ENCODE peak calls at places on chromosomes 13 and 19, in six cellular contexts. One of them, this sample, is unnamed.
A peak's percentile ranks its signal among the peaks of the same experiment; 100 is the strongest.

GRCh38 chr13:79543883-79544282 is 62.9 kb downstream of the NDFIP2 start:
- DNase-seq in esophagus squamous epithelium: no peak
- DNase-seq in ovary: no peak
- DNase-seq in GM23338: no peak
- DNase-seq in neural progenitor cell: no peak
- DNase-seq in right cardiac atrium: no peak
- DNase-seq in this sample: no peak

GRCh38 chr13:25380741-25381324 is 9.1 kb downstream of the ATP8A2 start:
- DNase-seq in esophagus squamous epithelium: no peak
- DNase-seq in ovary: no peak
- DNase-seq in GM23338: no peak
- DNase-seq in neural progenitor cell: no peak
- DNase-seq in right cardiac atrium: no peak
- DNase-seq in this sample: no peak

GRCh38 chr19:52028027-52028779 is at the start of gene ZNF614:
- DNase-seq in esophagus squamous epithelium: peak; percentile 43
- DNase-seq in ovary: peak; percentile 82
- DNase-seq in GM23338: peak; percentile 93
- DNase-seq in neural progenitor cell: peak; percentile 92
- DNase-seq in right cardiac atrium: peak; percentile 95
- DNase-seq in this sample: peak; percentile 87

GRCh38 chr19:12913011-12913561 is 6.0 kb downstream of the SYCE2 start:
- DNase-seq in esophagus squamous epithelium: no peak
- DNase-seq in ovary: peak; percentile 79
- DNase-seq in GM23338: peak; percentile 79
- DNase-seq in neural progenitor cell: peak; percentile 84
- DNase-seq in right cardiac atrium: peak; percentile 91
- DNase-seq in this sample: peak; percentile 26

GRCh38 chr19:28574212-28574611 is 638.7 kb downstream of the UQCRFS1 start:
- DNase-seq in esophagus squamous epithelium: no peak
- DNase-seq in ovary: no peak
- DNase-seq in GM23338: no peak
- DNase-seq in neural progenitor cell: no peak
- DNase-seq in right cardiac atrium: no peak
- DNase-seq in this sample: no peak

GRCh38 chr19:45439569-45440258 is 16.0 kb upstream of the ERCC1 start:
- DNase-seq in esophagus squamous epithelium: no peak
- DNase-seq in ovary: peak; percentile 93
- DNase-seq in GM23338: peak; percentile 76
- DNase-seq in neural progenitor cell: peak; percentile 88
- DNase-seq in right cardiac atrium: peak; percentile 95
- DNase-seq in this sample: peak; percentile 73

GRCh38 chr19:29259153-29259552 is 46.2 kb upstream of the UQCRFS1 start:
- DNase-seq in esophagus squamous epithelium: no peak
- DNase-seq in ovary: no peak
- DNase-seq in GM23338: peak; percentile 32
- DNase-seq in neural progenitor cell: peak; percentile 20
- DNase-seq in right cardiac atrium: no peak
- DNase-seq in this sample: no peak

GRCh38 chr13:102294407-102295018 is 107.3 kb downstream of the FGF14 start:
- DNase-seq in esophagus squamous epithelium: no peak
- DNase-seq in ovary: no peak
- DNase-seq in GM23338: no peak
- DNase-seq in neural progenitor cell: no peak
- DNase-seq in right cardiac atrium: no peak
- DNase-seq in this sample: no peak

GRCh38 chr19:9354651-9355050 is 8.2 kb upstream of the ZNF177 start:
- DNase-seq in esophagus squamous epithelium: no peak
- DNase-seq in ovary: no peak
- DNase-seq in GM23338: no peak
- DNase-seq in neural progenitor cell: no peak
- DNase-seq in right cardiac atrium: no peak
- DNase-seq in this sample: no peak

GRCh38 chr13:54513254-54513653 is 1484.6 kb downstream of the OLFM4 start:
- DNase-seq in esophagus squamous epithelium: no peak
- DNase-seq in ovary: no peak
- DNase-seq in GM23338: no peak
- DNase-seq in neural progenitor cell: no peak
- DNase-seq in right cardiac atrium: no peak
- DNase-seq in this sample: no peak

GRCh38 chr19:53365899-53366493 is 491 bp downstream of the ZNF525 start:
- DNase-seq in esophagus squamous epithelium: no peak
- DNase-seq in ovary: peak; percentile 36
- DNase-seq in GM23338: peak; percentile 68
- DNase-seq in neural progenitor cell: peak; percentile 66
- DNase-seq in right cardiac atrium: peak; percentile 43
- DNase-seq in this sample: no peak

GRCh38 chr13:42722883-42723539 is 58.4 kb upstream of the FAM216B start:
- DNase-seq in esophagus squamous epithelium: no peak
- DNase-seq in ovary: no peak
- DNase-seq in GM23338: no peak
- DNase-seq in neural progenitor cell: no peak
- DNase-seq in right cardiac atrium: no peak
- DNase-seq in this sample: no peak

GRCh38 chr13:113371061-113371460 is 7.1 kb upstream of the GRTP1 start:
- DNase-seq in esophagus squamous epithelium: no peak
- DNase-seq in ovary: no peak
- DNase-seq in GM23338: no peak
- DNase-seq in neural progenitor cell: no peak
- DNase-seq in right cardiac atrium: peak; percentile 31
- DNase-seq in this sample: no peak

DNA sequence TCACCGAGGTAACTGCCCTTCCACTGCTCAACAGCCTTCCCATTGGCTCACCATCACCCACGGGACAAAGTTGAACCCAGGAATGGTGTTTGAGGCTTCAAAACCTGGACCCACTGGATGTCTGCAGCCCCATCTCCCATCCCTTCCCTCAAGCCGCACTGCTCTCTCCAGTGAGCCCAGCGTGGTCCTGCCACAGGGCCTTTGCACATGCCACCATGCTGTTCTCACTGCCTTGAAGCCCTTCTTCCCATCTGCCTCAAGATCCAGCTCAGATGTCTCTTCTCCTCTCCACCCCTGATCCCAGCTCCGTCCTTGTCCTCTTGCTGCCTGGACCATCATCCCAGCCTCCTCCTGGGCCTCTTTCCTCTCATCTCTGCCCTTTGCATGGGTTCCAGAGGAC is 4.0 kb downstream of the SHISA7 start:
- DNase-seq in esophagus squamous epithelium: no peak
- DNase-seq in ovary: no peak
- DNase-seq in GM23338: no peak
- DNase-seq in neural progenitor cell: no peak
- DNase-seq in right cardiac atrium: no peak
- DNase-seq in this sample: no peak
- H3K27me3 ChIP-seq in esophagus squamous epithelium: peaks cover 83% of the 10 kb centered on the region
- H3K27me3 ChIP-seq in ovary: no peaks in the 10 kb centered on the region
- H3K27me3 ChIP-seq in GM23338: peaks cover 59% of the 10 kb centered on the region
- H3K27me3 ChIP-seq in neural progenitor cell: peaks cover 71% of the 10 kb centered on the region
- H3K27me3 ChIP-seq in right cardiac atrium: no peaks in the 10 kb centered on the region
- H3K27me3 ChIP-seq in this sample: peaks cover 42% of the 10 kb centered on the region

GRCh38 chr19:7640803-7641202 is 3.9 kb downstream of the STXBP2 start:
- DNase-seq in esophagus squamous epithelium: no peak
- DNase-seq in ovary: no peak
- DNase-seq in GM23338: no peak
- DNase-seq in neural progenitor cell: no peak
- DNase-seq in right cardiac atrium: peak; percentile 26
- DNase-seq in this sample: no peak
- H3K4me1 ChIP-seq in esophagus squamous epithelium: no peaks in the 10 kb centered on the region
- H3K4me1 ChIP-seq in ovary: no peaks in the 10 kb centered on the region
- H3K4me1 ChIP-seq in GM23338: no peaks in the 10 kb centered on the region
- H3K4me1 ChIP-seq in neural progenitor cell: no peaks in the 10 kb centered on the region
- H3K4me1 ChIP-seq in right cardiac atrium: no peaks in the 10 kb centered on the region
- H3K4me1 ChIP-seq in this sample: no peaks in the 10 kb centered on the region

GRCh38 chr13:33235564-33235963 is 50.0 kb downstream of the STARD13 start:
- DNase-seq in esophagus squamous epithelium: no peak
- DNase-seq in ovary: no peak
- DNase-seq in GM23338: no peak
- DNase-seq in neural progenitor cell: no peak
- DNase-seq in right cardiac atrium: no peak
- DNase-seq in this sample: no peak
- H3K27ac ChIP-seq in esophagus squamous epithelium: peak overlapping the region; percentile 45
- H3K27ac ChIP-seq in ovary: no peak overlapping the region
- H3K27ac ChIP-seq in GM23338: no peak overlapping the region
- H3K27ac ChIP-seq in neural progenitor cell: no peak overlapping the region
- H3K27ac ChIP-seq in right cardiac atrium: peak overlapping the region; percentile 17
- H3K27ac ChIP-seq in this sample: no peak overlapping the region

GRCh38 chr13:21685485-21686064 is 14.7 kb downstream of the FGF9 start:
- DNase-seq in esophagus squamous epithelium: no peak
- DNase-seq in ovary: no peak
- DNase-seq in GM23338: no peak
- DNase-seq in neural progenitor cell: no peak
- DNase-seq in right cardiac atrium: no peak
- DNase-seq in this sample: no peak
- H3K27me3 ChIP-seq in esophagus squamous epithelium: peaks cover 15% of the 10 kb centered on the region
- H3K27me3 ChIP-seq in ovary: no peaks in the 10 kb centered on the region
- H3K27me3 ChIP-seq in GM23338: no peaks in the 10 kb centered on the region
- H3K27me3 ChIP-seq in neural progenitor cell: no peaks in the 10 kb centered on the region
- H3K27me3 ChIP-seq in right cardiac atrium: no peaks in the 10 kb centered on the region
- H3K27me3 ChIP-seq in this sample: no peaks in the 10 kb centered on the region

DNA sequence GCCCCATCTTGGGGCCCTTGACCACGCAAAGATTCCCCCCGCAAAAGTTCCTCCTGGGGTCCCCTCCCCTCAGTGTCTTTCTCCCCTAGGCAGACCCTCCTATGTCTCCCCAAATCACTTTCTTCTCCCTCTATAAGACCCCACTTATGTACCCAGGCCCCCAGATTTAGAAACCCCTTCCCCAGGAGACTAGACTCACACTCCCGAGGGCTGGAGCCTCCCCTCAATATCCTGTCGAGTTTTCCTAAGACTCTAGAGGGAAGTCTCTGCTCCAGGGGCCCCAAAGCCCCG is 1.4 kb downstream of the SLC1A5 start:
- DNase-seq in esophagus squamous epithelium: no peak
- DNase-seq in ovary: no peak
- DNase-seq in GM23338: no peak
- DNase-seq in neural progenitor cell: no peak
- DNase-seq in right cardiac atrium: no peak
- DNase-seq in this sample: no peak
- H3K4me1 ChIP-seq in esophagus squamous epithelium: peaks cover 35% of the 10 kb centered on the region
- H3K4me1 ChIP-seq in ovary: peaks cover 20% of the 10 kb centered on the region
- H3K4me1 ChIP-seq in GM23338: peaks cover 28% of the 10 kb centered on the region
- H3K4me1 ChIP-seq in neural progenitor cell: peaks cover 20% of the 10 kb centered on the region
- H3K4me1 ChIP-seq in right cardiac atrium: peaks cover 19% of the 10 kb centered on the region
- H3K4me1 ChIP-seq in this sample: peaks cover 2% of the 10 kb centered on the region

DNA sequence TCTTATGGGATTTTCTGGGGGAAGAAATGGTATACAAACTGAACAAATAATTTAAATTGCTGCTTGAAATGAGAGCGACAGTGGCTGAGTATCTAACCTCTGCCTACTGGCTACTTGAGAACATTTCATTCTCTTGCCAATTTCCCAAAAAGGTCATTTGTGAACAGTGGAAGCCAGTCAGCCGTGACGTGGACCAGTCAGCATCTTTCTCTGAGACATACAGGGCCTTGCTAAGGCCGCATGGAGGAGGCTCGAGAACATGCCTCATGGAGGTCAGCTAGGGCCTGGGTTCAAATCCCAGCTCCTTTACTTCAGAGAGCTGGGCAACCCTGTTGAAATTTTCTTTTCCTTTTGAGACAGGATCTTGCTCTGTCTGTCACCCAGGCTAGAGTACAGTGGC is 20.3 kb downstream of the ZC3H4 start:
- DNase-seq in esophagus squamous epithelium: no peak
- DNase-seq in ovary: no peak
- DNase-seq in GM23338: no peak
- DNase-seq in neural progenitor cell: no peak
- DNase-seq in right cardiac atrium: no peak
- DNase-seq in this sample: no peak
- H3K27ac ChIP-seq in esophagus squamous epithelium: peak overlapping the region; percentile 88
- H3K27ac ChIP-seq in ovary: no peak overlapping the region
- H3K27ac ChIP-seq in GM23338: no peak overlapping the region
- H3K27ac ChIP-seq in neural progenitor cell: no peak overlapping the region
- H3K27ac ChIP-seq in right cardiac atrium: peak overlapping the region; percentile 57
- H3K27ac ChIP-seq in this sample: peak overlapping the region; percentile 12

DNA sequence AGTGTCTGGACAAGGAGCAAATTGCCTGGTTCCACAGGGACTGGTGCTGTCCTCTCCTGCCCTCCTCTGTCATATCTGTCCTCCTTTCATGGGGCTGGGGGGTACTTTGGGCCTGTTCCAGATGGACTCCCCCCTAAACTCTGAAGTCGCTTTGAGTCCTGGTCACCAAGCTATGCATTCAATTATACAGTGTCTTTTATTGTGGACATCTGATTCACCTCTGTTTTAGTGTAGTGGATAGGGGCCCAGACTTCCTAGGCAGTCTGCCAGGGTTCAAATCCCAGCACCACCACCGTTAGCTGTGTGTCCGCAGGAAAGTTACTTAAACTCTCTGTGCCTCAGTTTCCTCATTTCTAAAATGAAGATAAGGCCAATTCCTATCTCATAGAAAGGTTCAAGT is 21.0 kb upstream of the IRS2 start:
- DNase-seq in esophagus squamous epithelium: no peak
- DNase-seq in ovary: no peak
- DNase-seq in GM23338: no peak
- DNase-seq in neural progenitor cell: no peak
- DNase-seq in right cardiac atrium: no peak
- DNase-seq in this sample: no peak
- H3K27me3 ChIP-seq in esophagus squamous epithelium: peaks cover 8% of the 10 kb centered on the region
- H3K27me3 ChIP-seq in ovary: no peaks in the 10 kb centered on the region
- H3K27me3 ChIP-seq in GM23338: no peaks in the 10 kb centered on the region
- H3K27me3 ChIP-seq in neural progenitor cell: no peaks in the 10 kb centered on the region
- H3K27me3 ChIP-seq in right cardiac atrium: no peaks in the 10 kb centered on the region
- H3K27me3 ChIP-seq in this sample: no peaks in the 10 kb centered on the region

DNA sequence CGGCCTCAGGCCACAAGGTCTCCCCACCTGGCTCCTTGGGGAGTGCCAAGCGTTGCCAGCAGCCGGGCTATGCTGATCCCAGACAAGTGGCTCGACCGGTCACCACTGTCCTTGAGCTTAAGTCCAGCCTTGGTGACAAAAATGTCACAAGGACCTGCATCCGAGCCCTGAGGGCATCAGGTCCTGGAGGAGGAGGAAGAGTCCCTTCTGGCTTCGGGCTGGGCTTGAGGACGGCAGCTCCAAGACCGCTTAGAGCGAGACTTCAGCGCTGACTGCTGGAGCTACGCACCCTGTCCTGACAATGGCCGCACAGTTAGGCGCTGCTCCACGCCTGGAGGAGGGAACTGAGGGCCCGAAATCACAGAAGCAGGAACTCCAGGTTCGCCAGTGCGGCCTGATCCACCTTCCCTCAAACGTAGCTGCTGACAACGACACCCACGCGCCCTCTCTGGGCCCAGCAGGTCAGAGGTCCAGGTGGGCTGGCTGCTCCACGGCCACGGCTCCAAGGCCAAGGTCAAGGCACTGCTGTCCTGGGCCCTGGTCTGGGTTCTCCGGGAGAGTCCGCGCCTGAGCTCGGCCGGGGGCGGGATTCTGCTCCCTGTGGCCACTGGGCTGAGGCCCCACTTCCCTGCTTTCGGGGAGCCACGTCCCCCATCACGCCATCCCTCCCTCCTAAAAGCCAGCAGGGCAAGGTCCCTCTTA is 7.0 kb downstream of the SBNO2 start:
- DNase-seq in esophagus squamous epithelium: no peak
- DNase-seq in ovary: peak; percentile 49
- DNase-seq in GM23338: no peak
- DNase-seq in neural progenitor cell: no peak
- DNase-seq in right cardiac atrium: no peak
- DNase-seq in this sample: no peak
- H3K4me1 ChIP-seq in esophagus squamous epithelium: peaks cover 54% of the 10 kb centered on the region
- H3K4me1 ChIP-seq in ovary: peaks cover 33% of the 10 kb centered on the region
- H3K4me1 ChIP-seq in GM23338: no peaks in the 10 kb centered on the region
- H3K4me1 ChIP-seq in neural progenitor cell: peaks cover 8% of the 10 kb centered on the region
- H3K4me1 ChIP-seq in right cardiac atrium: peaks cover 2% of the 10 kb centered on the region
- H3K4me1 ChIP-seq in this sample: no peaks in the 10 kb centered on the region

This sample was measured in small intestine.